ENCODE peak calls at places on chromosomes 6 and 20, in seven cellular contexts. O is GM12878, I is HCT116, F is heart left ventricle, H is sigmoid colon, X is Peyer's patch, Q is tibial nerve. Y is an unnamed sample.

GRCh38 chr6:159758031-159759001 is 3.5 kb upstream of the ACAT2 start:
- DNase-seq in I (peak; percentile 23), H (no peak), X (no peak), Q (no peak), F (no peak), O (no peak), Y (no peak)

GRCh38 chr20:57274299-57274698 is 7.9 kb upstream of the BMP7 start:
- DNase-seq in I (no peak), H (no peak), X (no peak), Q (no peak), F (no peak), O (no peak), Y (no peak)

GRCh38 chr20:37622728-37623127 is 71.1 kb upstream of the CTNNBL1 start:
- DNase-seq in I (no peak), X (no peak), H (no peak), O (no peak), Q (no peak), F (no peak), Y (no peak)

GRCh38 chr6:133503330-133503729 is 262.2 kb downstream of the EYA4 start:
- DNase-seq in F (no peak), Q (no peak), I (no peak), X (no peak), H (no peak), O (no peak), Y (no peak)

GRCh38 chr20:47272893-47273590 is 83.5 kb downstream of the ZMYND8 start:
- DNase-seq in F (no peak), H (peak; percentile 71), X (peak; percentile 61), O (peak; percentile 46), I (peak; percentile 52), Q (no peak), Y (no peak)

GRCh38 chr6:86331889-86332288 is 605.4 kb upstream of the HTR1E start:
- DNase-seq in F (no peak), I (no peak), X (no peak), O (no peak), H (no peak), Q (no peak), Y (no peak)

GRCh38 chr20:31641391-31641790 is 3.7 kb downstream of the COX4I2 start:
- DNase-seq in X (no peak), I (no peak), O (no peak), F (no peak), H (no peak), Q (no peak), Y (no peak)

GRCh38 chr20:4571759-4572531 is 149.8 kb upstream of the PRND start:
- DNase-seq in Q (no peak), X (no peak), O (no peak), F (no peak), I (no peak), H (no peak), Y (no peak)

GRCh38 chr6:19052219-19052618 is 665.1 kb downstream of the RNF144B start:
- DNase-seq in Q (no peak), F (no peak), X (no peak), O (no peak), H (no peak), I (no peak), Y (no peak)

GRCh38 chr20:9572690-9573089 is 58.3 kb downstream of the LAMP5 start:
- DNase-seq in I (no peak), X (no peak), H (no peak), Q (no peak), F (no peak), O (no peak), Y (no peak)

GRCh38 chr6:52306972-52307849 is 22.7 kb upstream of the MCM3 start:
- DNase-seq in I (no peak), F (no peak), O (no peak), H (no peak), Q (no peak), X (no peak), Y (no peak)

GRCh38 chr6:134512946-134513345 is 195.0 kb upstream of the SGK1 start:
- DNase-seq in X (no peak), O (no peak), I (no peak), H (no peak), Q (no peak), F (peak; percentile 72), Y (no peak)

GRCh38 chr20:10179574-10180298 is 38.9 kb upstream of the SNAP25 start:
- DNase-seq in O (no peak), F (no peak), X (no peak), Q (no peak), H (no peak), I (peak; percentile 8), Y (no peak)

GRCh38 chr20:36768768-36769430 is 4.7 kb downstream of the DSN1 start:
- DNase-seq in X (no peak), F (no peak), O (no peak), H (no peak), Q (no peak), I (no peak), Y (no peak)

GRCh38 chr6:105810105-105810921 is 275.8 kb upstream of the PRDM1 start:
- DNase-seq in Q (no peak), H (peak; percentile 74), O (no peak), I (peak; percentile 35), X (no peak), F (no peak), Y (peak; percentile 20)

GRCh38 chr6:111850288-111850937 is 22.8 kb downstream of the FYN start:
- DNase-seq in H (no peak), X (no peak), F (peak; percentile 72), I (no peak), O (no peak), Q (no peak), Y (no peak)

GRCh38 chr6:156685823-156686428 is 91.3 kb upstream of the ARID1B start:
- DNase-seq in O (no peak), I (no peak), H (no peak), Q (no peak), X (no peak), F (no peak), Y (no peak)

GRCh38 chr6:35663001-35663400 is 25.7 kb downstream of the FKBP5 start:
- DNase-seq in F (no peak), I (no peak), Q (no peak), H (no peak), X (no peak), O (no peak), Y (no peak)

GRCh38 chr6:2952557-2953095 is 18.7 kb downstream of the SERPINB6 start:
- DNase-seq in F (peak; percentile 87), O (no peak), Q (peak; percentile 30), I (peak; percentile 91), X (peak; percentile 91), H (peak; percentile 93), Y (peak; percentile 77)

GRCh38 chr6:68635412-68635705 is 277 bp downstream of the ADGRB3 start:
- DNase-seq in I (no peak), H (no peak), O (no peak), F (no peak), X (no peak), Q (no peak), Y (no peak)

GRCh38 chr6:150273457-150274309 is 95.1 kb upstream of the IYD start:
- DNase-seq in O (no peak), X (no peak), H (no peak), I (no peak), Q (no peak), F (no peak), Y (no peak)

GRCh38 chr6:158819213-158819976 is at the start of gene EZR:
- DNase-seq in O (no peak), H (peak; percentile 86), F (peak; percentile 92), X (peak; percentile 95), I (peak; percentile 73), Q (peak; percentile 53), Y (peak; percentile 76)

GRCh38 chr20:45489083-45489531 is 19.6 kb downstream of the WFDC2 start:
- DNase-seq in F (no peak), H (no peak), I (peak; percentile 21), O (no peak), Q (no peak), X (no peak), Y (no peak)

GRCh38 chr20:2751868-2752630 is 48.4 kb downstream of the CPXM1 start:
- DNase-seq in H (peak; percentile 71), X (peak; percentile 58), I (no peak), F (no peak), O (no peak), Q (no peak), Y (no peak)

GRCh38 chr6:143634486-143634885 is 43.3 kb upstream of the PHACTR2 start:
- DNase-seq in O (no peak), Q (no peak), F (no peak), I (no peak), X (no peak), H (no peak), Y (no peak)

GRCh38 chr20:58651823-58652605 is 931 bp downstream of the STX16 start:
- DNase-seq in Q (no peak), F (peak; percentile 76), I (no peak), X (peak; percentile 84), O (peak; percentile 61), H (peak; percentile 71), Y (no peak)
- TF ChIP-seq CTCF in Q (no peak), F (no peak), I (no peak), X (no peak), O (no peak), H (no peak), Y (no peak)

GRCh38 chr6:41941280-41942044 is at the start of gene CCND3:
- DNase-seq in Q (peak; percentile 81), H (peak; percentile 94), O (peak; percentile 44), F (peak; percentile 96), X (peak; percentile 96), I (peak; percentile 68), Y (peak; percentile 88)
- TF ChIP-seq POLR2A in Q (peak; percentile 46), H (no peak), O (peak; percentile 27), F (peak; percentile 70), X (peak; percentile 62), I (no peak), Y (peak; percentile 64)

DNA sequence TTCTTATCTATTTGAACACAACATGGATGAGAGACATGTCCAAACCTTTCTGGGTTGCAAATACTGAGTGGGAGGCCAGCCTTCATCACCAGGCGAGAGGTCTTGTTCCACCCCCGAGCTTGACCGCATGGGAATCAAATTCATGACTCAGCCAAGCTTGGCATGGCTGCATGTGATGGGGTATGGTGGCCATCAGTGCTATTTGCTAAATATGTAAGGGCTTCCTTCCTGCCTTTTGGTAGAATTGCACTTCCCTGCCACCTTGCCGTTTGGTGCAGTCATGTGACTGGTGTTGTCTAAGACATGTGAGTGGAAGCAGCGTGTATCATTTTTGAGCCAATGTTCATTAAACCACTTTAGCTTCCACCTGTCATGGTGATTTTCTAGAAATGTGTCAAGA is 508.9 kb upstream of the SULF2 start:
- DNase-seq in X (no peak), F (no peak), H (no peak), Q (no peak), I (no peak), O (no peak), Y (no peak)
- H3K4me1 ChIP-seq in X (no peaks in the 10 kb centered on the region), F (no peaks in the 10 kb centered on the region), H (peaks cover 33% of the 10 kb centered on the region), Q (peaks cover 7% of the 10 kb centered on the region), I (peaks cover 20% of the 10 kb centered on the region), O (no peaks in the 10 kb centered on the region), Y (peaks cover 5% of the 10 kb centered on the region)

DNA sequence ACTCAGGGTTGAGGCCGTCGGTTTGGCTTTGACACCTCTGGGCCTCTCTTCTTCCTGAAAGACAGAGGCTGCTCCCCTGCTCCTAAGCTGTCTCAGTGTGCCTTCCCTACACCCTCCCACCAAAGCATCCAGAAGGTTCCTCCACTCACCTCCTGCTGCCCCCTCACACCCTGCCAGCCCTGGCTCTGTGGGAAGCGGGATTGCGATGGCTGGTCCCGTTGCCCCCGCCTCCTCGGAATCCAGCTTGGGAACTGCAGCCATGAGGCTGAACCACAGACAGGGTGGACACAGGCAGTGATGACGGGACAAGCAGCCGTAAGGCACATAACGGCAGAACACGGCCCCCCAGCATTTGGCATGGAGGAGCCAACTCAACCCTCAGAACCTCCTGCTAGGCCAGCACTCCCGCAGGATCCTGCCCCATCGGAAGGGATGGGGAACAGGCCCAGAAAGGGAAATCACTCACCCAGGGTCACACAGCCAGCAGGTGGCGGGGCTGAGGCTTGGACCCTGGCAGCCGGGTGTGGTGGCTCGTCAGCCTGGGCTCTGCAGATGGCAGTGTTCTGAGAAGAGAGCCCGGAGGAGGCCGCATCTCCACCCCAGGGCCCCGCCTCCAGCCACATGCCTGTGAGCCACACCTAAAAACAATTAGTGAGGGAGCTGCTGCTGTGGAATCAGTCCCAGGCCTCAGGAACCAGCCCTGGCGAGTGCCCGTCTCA is 139.6 kb downstream of the PHACTR3 start:
- DNase-seq in X (no peak), H (no peak), O (no peak), I (peak; percentile 27), Q (no peak), F (no peak), Y (no peak)
- TF ChIP-seq CTCF in X (no peak), H (no peak), O (peak; percentile 35), I (peak; percentile 44), Q (no peak), F (no peak), Y (no peak)

Y was measured in uterus.